ENCODE peak calls at places on chromosomes 11 and 22, in ten cellular contexts. One of them, this sample, is unnamed.

GRCh38 chr11:82794490-82794889 is 60.8 kb upstream of the FAM181B start:
- DNase-seq in effector memory CD4-positive, alpha-beta T cell: no peak
- DNase-seq in OCI-LY7: no peak
- DNase-seq in left lung: no peak
- DNase-seq in HCT116: no peak
- DNase-seq in substantia nigra: no peak
- DNase-seq in suprapubic skin: no peak
- DNase-seq in psoas muscle: no peak
- DNase-seq in A549: no peak
- DNase-seq in CD4-positive, alpha-beta T cell: no peak
- DNase-seq in this sample: no peak

GRCh38 chr11:64556044-64556720 is 34.8 kb upstream of the SLC22A12 start:
- DNase-seq in OCI-LY7: no peak
- DNase-seq in CD4-positive, alpha-beta T cell: no peak
- DNase-seq in left lung: peak; percentile 30
- DNase-seq in psoas muscle: no peak
- DNase-seq in HCT116: no peak
- DNase-seq in effector memory CD4-positive, alpha-beta T cell: no peak
- DNase-seq in substantia nigra: no peak
- DNase-seq in suprapubic skin: no peak
- DNase-seq in A549: no peak
- DNase-seq in this sample: no peak

GRCh38 chr11:70772950-70773349 is 374.6 kb downstream of the CTTN start:
- DNase-seq in psoas muscle: no peak
- DNase-seq in left lung: no peak
- DNase-seq in suprapubic skin: no peak
- DNase-seq in substantia nigra: no peak
- DNase-seq in CD4-positive, alpha-beta T cell: no peak
- DNase-seq in HCT116: no peak
- DNase-seq in effector memory CD4-positive, alpha-beta T cell: no peak
- DNase-seq in OCI-LY7: no peak
- DNase-seq in A549: no peak
- DNase-seq in this sample: no peak

GRCh38 chr22:36870250-36870649 is 9.4 kb downstream of the NCF4 start:
- DNase-seq in CD4-positive, alpha-beta T cell: no peak
- DNase-seq in A549: peak; percentile 20
- DNase-seq in suprapubic skin: no peak
- DNase-seq in OCI-LY7: no peak
- DNase-seq in left lung: no peak
- DNase-seq in psoas muscle: no peak
- DNase-seq in substantia nigra: no peak
- DNase-seq in effector memory CD4-positive, alpha-beta T cell: no peak
- DNase-seq in HCT116: peak; percentile 37
- DNase-seq in this sample: no peak

GRCh38 chr11:88117281-88117858 is 57.9 kb downstream of the RAB38 start:
- DNase-seq in psoas muscle: no peak
- DNase-seq in effector memory CD4-positive, alpha-beta T cell: no peak
- DNase-seq in HCT116: no peak
- DNase-seq in substantia nigra: no peak
- DNase-seq in left lung: no peak
- DNase-seq in A549: no peak
- DNase-seq in CD4-positive, alpha-beta T cell: no peak
- DNase-seq in OCI-LY7: no peak
- DNase-seq in suprapubic skin: no peak
- DNase-seq in this sample: no peak

GRCh38 chr11:131122448-131122847 is 206.2 kb upstream of the SNX19 start:
- DNase-seq in suprapubic skin: no peak
- DNase-seq in A549: no peak
- DNase-seq in HCT116: no peak
- DNase-seq in substantia nigra: no peak
- DNase-seq in CD4-positive, alpha-beta T cell: no peak
- DNase-seq in left lung: no peak
- DNase-seq in psoas muscle: no peak
- DNase-seq in OCI-LY7: no peak
- DNase-seq in effector memory CD4-positive, alpha-beta T cell: no peak
- DNase-seq in this sample: no peak

GRCh38 chr11:38990139-38990538 is 2392.1 kb upstream of the RAG2 start:
- DNase-seq in OCI-LY7: no peak
- DNase-seq in substantia nigra: no peak
- DNase-seq in HCT116: no peak
- DNase-seq in effector memory CD4-positive, alpha-beta T cell: no peak
- DNase-seq in psoas muscle: no peak
- DNase-seq in A549: no peak
- DNase-seq in left lung: no peak
- DNase-seq in suprapubic skin: no peak
- DNase-seq in CD4-positive, alpha-beta T cell: no peak
- DNase-seq in this sample: no peak

GRCh38 chr11:114044042-114044871 is 15.3 kb upstream of the ZBTB16 start:
- DNase-seq in left lung: no peak
- DNase-seq in effector memory CD4-positive, alpha-beta T cell: no peak
- DNase-seq in CD4-positive, alpha-beta T cell: no peak
- DNase-seq in HCT116: no peak
- DNase-seq in substantia nigra: no peak
- DNase-seq in suprapubic skin: no peak
- DNase-seq in A549: no peak
- DNase-seq in psoas muscle: no peak
- DNase-seq in OCI-LY7: no peak
- DNase-seq in this sample: no peak

GRCh38 chr11:362642-363442 is 6.5 kb upstream of the B4GALNT4 start:
- DNase-seq in A549: no peak
- DNase-seq in suprapubic skin: peak; percentile 70
- DNase-seq in left lung: no peak
- DNase-seq in OCI-LY7: no peak
- DNase-seq in effector memory CD4-positive, alpha-beta T cell: no peak
- DNase-seq in CD4-positive, alpha-beta T cell: no peak
- DNase-seq in substantia nigra: no peak
- DNase-seq in psoas muscle: no peak
- DNase-seq in HCT116: no peak
- DNase-seq in this sample: no peak

GRCh38 chr11:299951-300735 is 817 bp upstream of the IFITM5 start:
- DNase-seq in substantia nigra: no peak
- DNase-seq in CD4-positive, alpha-beta T cell: no peak
- DNase-seq in suprapubic skin: no peak
- DNase-seq in effector memory CD4-positive, alpha-beta T cell: no peak
- DNase-seq in OCI-LY7: no peak
- DNase-seq in A549: no peak
- DNase-seq in left lung: no peak
- DNase-seq in psoas muscle: peak; percentile 47
- DNase-seq in HCT116: no peak
- DNase-seq in this sample: no peak

GRCh38 chr11:90204832-90205646 is 17.8 kb downstream of the CHORDC1 start:
- DNase-seq in OCI-LY7: peak; percentile 64
- DNase-seq in effector memory CD4-positive, alpha-beta T cell: no peak
- DNase-seq in suprapubic skin: no peak
- DNase-seq in A549: peak; percentile 32
- DNase-seq in substantia nigra: no peak
- DNase-seq in left lung: no peak
- DNase-seq in CD4-positive, alpha-beta T cell: no peak
- DNase-seq in HCT116: peak; percentile 39
- DNase-seq in psoas muscle: no peak
- DNase-seq in this sample: peak; percentile 57

GRCh38 chr11:42225664-42226063 is 766.2 kb upstream of the LRRC4C start:
- DNase-seq in HCT116: no peak
- DNase-seq in A549: no peak
- DNase-seq in substantia nigra: no peak
- DNase-seq in CD4-positive, alpha-beta T cell: no peak
- DNase-seq in effector memory CD4-positive, alpha-beta T cell: no peak
- DNase-seq in left lung: no peak
- DNase-seq in psoas muscle: no peak
- DNase-seq in suprapubic skin: no peak
- DNase-seq in OCI-LY7: no peak
- DNase-seq in this sample: peak; percentile 44

GRCh38 chr11:111347723-111348115 is 31.4 kb downstream of the POU2AF1 start:
- DNase-seq in effector memory CD4-positive, alpha-beta T cell: no peak
- DNase-seq in left lung: no peak
- DNase-seq in psoas muscle: no peak
- DNase-seq in suprapubic skin: no peak
- DNase-seq in A549: no peak
- DNase-seq in OCI-LY7: no peak
- DNase-seq in HCT116: no peak
- DNase-seq in substantia nigra: no peak
- DNase-seq in CD4-positive, alpha-beta T cell: no peak
- DNase-seq in this sample: no peak

GRCh38 chr22:38239101-38239761 is 33.6 kb downstream of the TMEM184B start:
- DNase-seq in substantia nigra: peak; percentile 34
- DNase-seq in OCI-LY7: no peak
- DNase-seq in psoas muscle: peak; percentile 46
- DNase-seq in A549: peak; percentile 40
- DNase-seq in HCT116: no peak
- DNase-seq in CD4-positive, alpha-beta T cell: no peak
- DNase-seq in suprapubic skin: no peak
- DNase-seq in left lung: peak; percentile 62
- DNase-seq in effector memory CD4-positive, alpha-beta T cell: no peak
- DNase-seq in this sample: no peak

GRCh38 chr11:126840975-126841374 is 159.6 kb downstream of the KIRREL3 start:
- DNase-seq in A549: no peak
- DNase-seq in effector memory CD4-positive, alpha-beta T cell: no peak
- DNase-seq in CD4-positive, alpha-beta T cell: no peak
- DNase-seq in OCI-LY7: no peak
- DNase-seq in substantia nigra: no peak
- DNase-seq in left lung: no peak
- DNase-seq in HCT116: no peak
- DNase-seq in psoas muscle: no peak
- DNase-seq in suprapubic skin: no peak
- DNase-seq in this sample: no peak

DNA sequence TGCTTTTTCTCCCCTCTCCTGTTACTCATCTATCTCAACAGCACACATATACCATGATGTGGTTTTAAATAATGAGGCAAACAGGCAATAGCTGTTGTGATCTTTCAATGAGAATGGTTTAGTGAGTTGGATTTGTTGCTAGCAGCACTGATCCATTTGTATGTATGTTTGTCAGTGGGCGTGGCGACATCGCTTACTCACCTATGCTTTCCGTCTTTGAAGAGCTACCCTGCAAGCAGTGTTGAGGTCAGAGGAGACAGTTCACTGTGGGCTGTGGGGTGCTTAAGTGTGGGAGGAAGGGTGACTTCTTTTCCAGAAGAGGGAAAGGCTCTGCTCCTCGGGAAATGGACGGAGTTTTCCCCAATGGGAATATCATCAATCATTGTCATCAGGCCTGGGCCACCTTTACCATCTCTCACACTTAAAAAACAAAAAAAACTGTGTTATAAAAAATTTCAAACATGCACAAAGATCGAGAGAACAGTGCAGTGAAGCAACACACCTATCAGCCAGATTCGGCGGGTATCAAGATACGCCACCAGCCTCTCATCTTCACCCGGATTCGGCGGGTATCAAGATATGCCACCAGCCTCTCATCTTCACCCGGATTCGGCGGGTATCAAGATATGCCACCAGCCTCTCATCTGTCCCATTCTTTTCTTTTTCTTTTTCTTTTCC is 83.8 kb downstream of the TBC1D22A start:
- DNase-seq in suprapubic skin: peak; percentile 63
- DNase-seq in effector memory CD4-positive, alpha-beta T cell: no peak
- DNase-seq in psoas muscle: no peak
- DNase-seq in HCT116: no peak
- DNase-seq in OCI-LY7: no peak
- DNase-seq in CD4-positive, alpha-beta T cell: no peak
- DNase-seq in left lung: no peak
- DNase-seq in substantia nigra: no peak
- DNase-seq in A549: no peak
- DNase-seq in this sample: no peak
- H3K27ac ChIP-seq in suprapubic skin: no peak overlapping the region
- H3K27ac ChIP-seq in effector memory CD4-positive, alpha-beta T cell: no peak overlapping the region
- H3K27ac ChIP-seq in psoas muscle: no peak overlapping the region
- H3K27ac ChIP-seq in HCT116: no peak overlapping the region
- H3K27ac ChIP-seq in OCI-LY7: no peak overlapping the region
- H3K27ac ChIP-seq in CD4-positive, alpha-beta T cell: no peak overlapping the region
- H3K27ac ChIP-seq in left lung: no peak overlapping the region
- H3K27ac ChIP-seq in substantia nigra: no peak overlapping the region
- H3K27ac ChIP-seq in A549: no peak overlapping the region
- H3K27ac ChIP-seq in this sample: no peak overlapping the region

DNA sequence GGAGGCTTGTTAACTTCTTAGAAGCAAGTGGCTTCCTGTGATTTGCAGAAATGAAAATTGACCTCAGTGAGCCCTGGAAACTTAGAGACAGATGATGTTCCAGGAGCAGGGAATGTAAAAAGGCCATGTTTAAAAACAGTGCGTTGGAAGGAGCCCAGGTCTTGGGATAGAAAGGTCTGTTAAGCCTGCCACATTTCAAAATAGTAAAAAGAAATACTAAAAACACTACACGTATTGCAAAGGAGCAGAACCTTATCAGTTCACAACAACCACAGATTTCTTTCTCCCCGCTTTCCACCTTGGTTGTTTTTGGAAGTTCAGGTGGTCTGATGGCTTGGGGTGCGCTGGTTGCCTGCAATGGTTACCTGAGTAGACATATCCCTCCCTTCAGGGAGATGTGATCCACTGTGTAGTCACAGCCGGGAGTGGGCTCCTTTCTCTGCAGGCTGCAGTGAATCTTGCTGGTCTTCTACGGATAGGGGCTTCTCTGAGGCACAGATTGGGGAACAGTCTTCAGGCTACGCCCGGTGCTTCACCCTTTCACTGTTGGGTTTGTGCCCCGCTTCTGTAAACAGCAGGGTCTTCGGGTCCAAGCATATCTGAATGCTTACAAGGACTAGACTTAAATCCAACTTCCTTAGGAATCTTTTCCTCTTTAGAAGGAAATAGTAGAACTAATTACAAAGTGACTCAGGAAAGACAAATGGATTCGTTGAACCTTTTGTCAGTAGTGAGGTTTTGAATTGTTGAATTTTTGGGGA is 1.9 kb downstream of the TEAD1 start:
- DNase-seq in psoas muscle: no peak
- DNase-seq in left lung: no peak
- DNase-seq in OCI-LY7: peak; percentile 25
- DNase-seq in A549: no peak
- DNase-seq in substantia nigra: no peak
- DNase-seq in HCT116: no peak
- DNase-seq in CD4-positive, alpha-beta T cell: no peak
- DNase-seq in suprapubic skin: no peak
- DNase-seq in effector memory CD4-positive, alpha-beta T cell: no peak
- DNase-seq in this sample: peak; percentile 27
- H3K27ac ChIP-seq in psoas muscle: peak overlapping the region; percentile 96
- H3K27ac ChIP-seq in left lung: peak overlapping the region; percentile 85
- H3K27ac ChIP-seq in OCI-LY7: no peak overlapping the region
- H3K27ac ChIP-seq in A549: peak overlapping the region; percentile 98
- H3K27ac ChIP-seq in substantia nigra: no peak overlapping the region
- H3K27ac ChIP-seq in HCT116: peak overlapping the region; percentile 4
- H3K27ac ChIP-seq in CD4-positive, alpha-beta T cell: no peak overlapping the region
- H3K27ac ChIP-seq in suprapubic skin: peak overlapping the region; percentile 98
- H3K27ac ChIP-seq in effector memory CD4-positive, alpha-beta T cell: no peak overlapping the region
- H3K27ac ChIP-seq in this sample: peak overlapping the region; percentile 34

GRCh38 chr11:134071766-134072403 is 3.0 kb downstream of the JAM3 start:
- DNase-seq in left lung: no peak
- DNase-seq in substantia nigra: no peak
- DNase-seq in A549: no peak
- DNase-seq in CD4-positive, alpha-beta T cell: no peak
- DNase-seq in HCT116: no peak
- DNase-seq in effector memory CD4-positive, alpha-beta T cell: no peak
- DNase-seq in OCI-LY7: no peak
- DNase-seq in suprapubic skin: no peak
- DNase-seq in psoas muscle: no peak
- DNase-seq in this sample: no peak
- H3K27ac ChIP-seq in left lung: no peak overlapping the region
- H3K27ac ChIP-seq in substantia nigra: peak overlapping the region; percentile 44
- H3K27ac ChIP-seq in A549: no peak overlapping the region
- H3K27ac ChIP-seq in CD4-positive, alpha-beta T cell: no peak overlapping the region
- H3K27ac ChIP-seq in HCT116: no peak overlapping the region
- H3K27ac ChIP-seq in effector memory CD4-positive, alpha-beta T cell: no peak overlapping the region
- H3K27ac ChIP-seq in OCI-LY7: no peak overlapping the region
- H3K27ac ChIP-seq in suprapubic skin: no peak overlapping the region
- H3K27ac ChIP-seq in psoas muscle: no peak overlapping the region
- H3K27ac ChIP-seq in this sample: no peak overlapping the region

GRCh38 chr22:30351226-30351625 is 5.5 kb downstream of the SF3A1 start:
- DNase-seq in psoas muscle: no peak
- DNase-seq in HCT116: no peak
- DNase-seq in effector memory CD4-positive, alpha-beta T cell: no peak
- DNase-seq in left lung: no peak
- DNase-seq in suprapubic skin: no peak
- DNase-seq in CD4-positive, alpha-beta T cell: no peak
- DNase-seq in OCI-LY7: no peak
- DNase-seq in A549: no peak
- DNase-seq in substantia nigra: no peak
- DNase-seq in this sample: no peak
- H3K27ac ChIP-seq in psoas muscle: no peak overlapping the region
- H3K27ac ChIP-seq in HCT116: no peak overlapping the region
- H3K27ac ChIP-seq in effector memory CD4-positive, alpha-beta T cell: no peak overlapping the region
- H3K27ac ChIP-seq in left lung: no peak overlapping the region
- H3K27ac ChIP-seq in suprapubic skin: no peak overlapping the region
- H3K27ac ChIP-seq in CD4-positive, alpha-beta T cell: no peak overlapping the region
- H3K27ac ChIP-seq in OCI-LY7: no peak overlapping the region
- H3K27ac ChIP-seq in A549: no peak overlapping the region
- H3K27ac ChIP-seq in substantia nigra: no peak overlapping the region
- H3K27ac ChIP-seq in this sample: no peak overlapping the region

This sample was measured in MM.1S.